ENCODE peak calls at places on chromosome 10, in five cellular contexts. One of them, this sample, is unnamed.

GRCh38 chr10:11297136-11297535 is 279.5 kb downstream of the CELF2 start:
- DNase-seq in HS-5: no peak
- DNase-seq in stimulated activated CD4-positive, alpha-beta T cell treated with anti-CD3 and anti-CD28 coated beads, Interleukin-1b, Interleukin-23, amount 100 ng/mL, for 24 hours: no peak
- DNase-seq in mesendoderm: no peak
- DNase-seq in fibroblast of villous mesenchyme: no peak
- DNase-seq in this sample: no peak

GRCh38 chr10:118041316-118041715 is 5.4 kb downstream of the RAB11FIP2 start:
- DNase-seq in HS-5: peak
- DNase-seq in fibroblast of villous mesenchyme: peak
- DNase-seq in stimulated activated CD4-positive, alpha-beta T cell treated with anti-CD3 and anti-CD28 coated beads, Interleukin-1b, Interleukin-23, amount 100 ng/mL, for 24 hours: no peak
- DNase-seq in mesendoderm: no peak
- DNase-seq in this sample: no peak

GRCh38 chr10:69418052-69418752 is 1.5 kb upstream of the TACR2 start:
- DNase-seq in mesendoderm: no peak
- DNase-seq in HS-5: no peak
- DNase-seq in fibroblast of villous mesenchyme: peak
- DNase-seq in stimulated activated CD4-positive, alpha-beta T cell treated with anti-CD3 and anti-CD28 coated beads, Interleukin-1b, Interleukin-23, amount 100 ng/mL, for 24 hours: no peak
- DNase-seq in this sample: no peak

GRCh38 chr10:60828489-60828852 is 50.2 kb downstream of the CDK1 start:
- DNase-seq in mesendoderm: no peak
- DNase-seq in stimulated activated CD4-positive, alpha-beta T cell treated with anti-CD3 and anti-CD28 coated beads, Interleukin-1b, Interleukin-23, amount 100 ng/mL, for 24 hours: no peak
- DNase-seq in HS-5: no peak
- DNase-seq in fibroblast of villous mesenchyme: peak
- DNase-seq in this sample: no peak

GRCh38 chr10:88156341-88156740 is 292.9 kb downstream of the PTEN start:
- DNase-seq in mesendoderm: no peak
- DNase-seq in fibroblast of villous mesenchyme: peak
- DNase-seq in HS-5: peak
- DNase-seq in stimulated activated CD4-positive, alpha-beta T cell treated with anti-CD3 and anti-CD28 coated beads, Interleukin-1b, Interleukin-23, amount 100 ng/mL, for 24 hours: no peak
- DNase-seq in this sample: no peak

GRCh38 chr10:32163774-32164148 is 107.5 kb upstream of the KIF5B start:
- DNase-seq in fibroblast of villous mesenchyme: no peak
- DNase-seq in mesendoderm: no peak
- DNase-seq in HS-5: no peak
- DNase-seq in stimulated activated CD4-positive, alpha-beta T cell treated with anti-CD3 and anti-CD28 coated beads, Interleukin-1b, Interleukin-23, amount 100 ng/mL, for 24 hours: no peak
- DNase-seq in this sample: no peak

GRCh38 chr10:30502266-30503058 is 68.5 kb downstream of the MAP3K8 start:
- DNase-seq in stimulated activated CD4-positive, alpha-beta T cell treated with anti-CD3 and anti-CD28 coated beads, Interleukin-1b, Interleukin-23, amount 100 ng/mL, for 24 hours: no peak
- DNase-seq in fibroblast of villous mesenchyme: peak
- DNase-seq in HS-5: no peak
- DNase-seq in mesendoderm: peak
- DNase-seq in this sample: no peak

GRCh38 chr10:46526682-46527038 is 29.8 kb downstream of the GPRIN2 start:
- DNase-seq in HS-5: no peak
- DNase-seq in stimulated activated CD4-positive, alpha-beta T cell treated with anti-CD3 and anti-CD28 coated beads, Interleukin-1b, Interleukin-23, amount 100 ng/mL, for 24 hours: no peak
- DNase-seq in mesendoderm: no peak
- DNase-seq in fibroblast of villous mesenchyme: no peak
- DNase-seq in this sample: no peak

GRCh38 chr10:61918140-61918539 is 16.6 kb downstream of the ARID5B start:
- DNase-seq in fibroblast of villous mesenchyme: no peak
- DNase-seq in mesendoderm: no peak
- DNase-seq in HS-5: no peak
- DNase-seq in stimulated activated CD4-positive, alpha-beta T cell treated with anti-CD3 and anti-CD28 coated beads, Interleukin-1b, Interleukin-23, amount 100 ng/mL, for 24 hours: no peak
- DNase-seq in this sample: no peak

GRCh38 chr10:63120554-63120953 is 12.6 kb upstream of the NRBF2 start:
- DNase-seq in fibroblast of villous mesenchyme: peak
- DNase-seq in stimulated activated CD4-positive, alpha-beta T cell treated with anti-CD3 and anti-CD28 coated beads, Interleukin-1b, Interleukin-23, amount 100 ng/mL, for 24 hours: no peak
- DNase-seq in mesendoderm: no peak
- DNase-seq in HS-5: peak
- DNase-seq in this sample: no peak

GRCh38 chr10:88114368-88114767 is 250.9 kb downstream of the PTEN start:
- DNase-seq in fibroblast of villous mesenchyme: peak
- DNase-seq in HS-5: no peak
- DNase-seq in stimulated activated CD4-positive, alpha-beta T cell treated with anti-CD3 and anti-CD28 coated beads, Interleukin-1b, Interleukin-23, amount 100 ng/mL, for 24 hours: no peak
- DNase-seq in mesendoderm: peak
- DNase-seq in this sample: no peak

GRCh38 chr10:53209941-53210611 is 437.5 kb upstream of the MBL2 start:
- DNase-seq in HS-5: peak
- DNase-seq in mesendoderm: peak
- DNase-seq in stimulated activated CD4-positive, alpha-beta T cell treated with anti-CD3 and anti-CD28 coated beads, Interleukin-1b, Interleukin-23, amount 100 ng/mL, for 24 hours: no peak
- DNase-seq in fibroblast of villous mesenchyme: no peak
- DNase-seq in this sample: no peak

GRCh38 chr10:60236869-60237524 is 152.7 kb downstream of the ANK3 start:
- DNase-seq in fibroblast of villous mesenchyme: no peak
- DNase-seq in HS-5: no peak
- DNase-seq in stimulated activated CD4-positive, alpha-beta T cell treated with anti-CD3 and anti-CD28 coated beads, Interleukin-1b, Interleukin-23, amount 100 ng/mL, for 24 hours: no peak
- DNase-seq in mesendoderm: no peak
- DNase-seq in this sample: peak

GRCh38 chr10:43407148-43407575 is 1.8 kb downstream of the HNRNPF start:
- DNase-seq in mesendoderm: peak
- DNase-seq in fibroblast of villous mesenchyme: peak
- DNase-seq in stimulated activated CD4-positive, alpha-beta T cell treated with anti-CD3 and anti-CD28 coated beads, Interleukin-1b, Interleukin-23, amount 100 ng/mL, for 24 hours: no peak
- DNase-seq in HS-5: no peak
- DNase-seq in this sample: no peak

This sample was measured in GM12864.